ENCODE peak calls at places on chromosomes 13 and 19, in seven cellular contexts. One of them, this sample, is unnamed.

GRCh38 chr19:40567750-40568494 is 8.8 kb upstream of the SHKBP1 start:
- DNase-seq in neural progenitor cell: peak; percentile 63
- DNase-seq in iris pigment epithelial cell: no peak
- DNase-seq in Daoy: no peak
- DNase-seq in CD8-positive, alpha-beta memory T cell: no peak
- DNase-seq in HEK293T: no peak
- DNase-seq in endothelial cell: no peak
- DNase-seq in this sample: no peak

GRCh38 chr13:39603424-39603947 is 493 bp upstream of the LHFPL6 start:
- DNase-seq in neural progenitor cell: peak; percentile 29
- DNase-seq in iris pigment epithelial cell: peak; percentile 34
- DNase-seq in Daoy: peak; percentile 17
- DNase-seq in CD8-positive, alpha-beta memory T cell: no peak
- DNase-seq in HEK293T: no peak
- DNase-seq in endothelial cell: peak; percentile 20
- DNase-seq in this sample: peak; percentile 88

GRCh38 chr19:32165750-32166149 is 179.7 kb upstream of the ZNF507 start:
- DNase-seq in neural progenitor cell: no peak
- DNase-seq in iris pigment epithelial cell: no peak
- DNase-seq in Daoy: no peak
- DNase-seq in CD8-positive, alpha-beta memory T cell: no peak
- DNase-seq in HEK293T: no peak
- DNase-seq in endothelial cell: no peak
- DNase-seq in this sample: no peak

GRCh38 chr13:78137404-78138142 is 218.9 kb upstream of the EDNRB start:
- DNase-seq in neural progenitor cell: peak; percentile 84
- DNase-seq in iris pigment epithelial cell: peak; percentile 62
- DNase-seq in Daoy: peak; percentile 47
- DNase-seq in CD8-positive, alpha-beta memory T cell: no peak
- DNase-seq in HEK293T: peak; percentile 83
- DNase-seq in endothelial cell: peak; percentile 42
- DNase-seq in this sample: peak; percentile 69

GRCh38 chr19:36750066-36750691 is 22.4 kb downstream of the ZNF850 start:
- DNase-seq in neural progenitor cell: no peak
- DNase-seq in iris pigment epithelial cell: no peak
- DNase-seq in Daoy: no peak
- DNase-seq in CD8-positive, alpha-beta memory T cell: no peak
- DNase-seq in HEK293T: no peak
- DNase-seq in endothelial cell: no peak
- DNase-seq in this sample: no peak

GRCh38 chr19:35718345-35719041 is 690 bp downstream of the KMT2B start:
- DNase-seq in neural progenitor cell: no peak
- DNase-seq in iris pigment epithelial cell: peak; percentile 21
- DNase-seq in Daoy: peak; percentile 37
- DNase-seq in CD8-positive, alpha-beta memory T cell: peak; percentile 66
- DNase-seq in HEK293T: peak; percentile 30
- DNase-seq in endothelial cell: peak; percentile 45
- DNase-seq in this sample: peak; percentile 56

GRCh38 chr13:108917581-108917980 is 288.2 kb downstream of the MYO16 start:
- DNase-seq in neural progenitor cell: no peak
- DNase-seq in iris pigment epithelial cell: peak; percentile 83
- DNase-seq in Daoy: no peak
- DNase-seq in CD8-positive, alpha-beta memory T cell: no peak
- DNase-seq in HEK293T: no peak
- DNase-seq in endothelial cell: no peak
- DNase-seq in this sample: no peak

GRCh38 chr13:110528911-110529310 is 32.6 kb downstream of the RAB20 start:
- DNase-seq in neural progenitor cell: no peak
- DNase-seq in iris pigment epithelial cell: no peak
- DNase-seq in Daoy: no peak
- DNase-seq in CD8-positive, alpha-beta memory T cell: no peak
- DNase-seq in HEK293T: no peak
- DNase-seq in endothelial cell: no peak
- DNase-seq in this sample: peak; percentile 69

GRCh38 chr19:49339364-49340068 is 4.3 kb downstream of the CD37 start:
- DNase-seq in neural progenitor cell: peak; percentile 97
- DNase-seq in iris pigment epithelial cell: peak; percentile 95
- DNase-seq in Daoy: peak; percentile 91
- DNase-seq in CD8-positive, alpha-beta memory T cell: no peak
- DNase-seq in HEK293T: no peak
- DNase-seq in endothelial cell: peak; percentile 73
- DNase-seq in this sample: no peak

GRCh38 chr19:13156968-13157882 is 7.0 kb downstream of the IER2 start:
- DNase-seq in neural progenitor cell: no peak
- DNase-seq in iris pigment epithelial cell: peak; percentile 41
- DNase-seq in Daoy: no peak
- DNase-seq in CD8-positive, alpha-beta memory T cell: no peak
- DNase-seq in HEK293T: no peak
- DNase-seq in endothelial cell: no peak
- DNase-seq in this sample: no peak

GRCh38 chr13:100100115-100100879 is 11.4 kb downstream of the PCCA start:
- DNase-seq in neural progenitor cell: no peak
- DNase-seq in iris pigment epithelial cell: peak; percentile 90
- DNase-seq in Daoy: peak; percentile 43
- DNase-seq in CD8-positive, alpha-beta memory T cell: no peak
- DNase-seq in HEK293T: no peak
- DNase-seq in endothelial cell: no peak
- DNase-seq in this sample: no peak

GRCh38 chr13:38421590-38422560 is 72.2 kb downstream of the UFM1 start:
- DNase-seq in neural progenitor cell: no peak
- DNase-seq in iris pigment epithelial cell: peak; percentile 90
- DNase-seq in Daoy: no peak
- DNase-seq in CD8-positive, alpha-beta memory T cell: no peak
- DNase-seq in HEK293T: no peak
- DNase-seq in endothelial cell: no peak
- DNase-seq in this sample: peak; percentile 24

GRCh38 chr19:35295792-35296462 is 4.0 kb downstream of the MAG start:
- DNase-seq in neural progenitor cell: no peak
- DNase-seq in iris pigment epithelial cell: no peak
- DNase-seq in Daoy: no peak
- DNase-seq in CD8-positive, alpha-beta memory T cell: peak; percentile 58
- DNase-seq in HEK293T: no peak
- DNase-seq in endothelial cell: no peak
- DNase-seq in this sample: no peak

GRCh38 chr13:82088781-82089180 is 1747.9 kb upstream of the SPRY2 start:
- DNase-seq in neural progenitor cell: no peak
- DNase-seq in iris pigment epithelial cell: peak; percentile 24
- DNase-seq in Daoy: no peak
- DNase-seq in CD8-positive, alpha-beta memory T cell: no peak
- DNase-seq in HEK293T: no peak
- DNase-seq in endothelial cell: no peak
- DNase-seq in this sample: no peak

GRCh38 chr13:92317066-92317465 is 909.5 kb upstream of the GPC6 start:
- DNase-seq in neural progenitor cell: no peak
- DNase-seq in iris pigment epithelial cell: peak; percentile 35
- DNase-seq in Daoy: no peak
- DNase-seq in CD8-positive, alpha-beta memory T cell: no peak
- DNase-seq in HEK293T: no peak
- DNase-seq in endothelial cell: no peak
- DNase-seq in this sample: no peak

GRCh38 chr19:54674021-54674617 is 11.3 kb downstream of the LILRB4 start:
- DNase-seq in neural progenitor cell: peak; percentile 55
- DNase-seq in iris pigment epithelial cell: peak; percentile 23
- DNase-seq in Daoy: peak; percentile 36
- DNase-seq in CD8-positive, alpha-beta memory T cell: no peak
- DNase-seq in HEK293T: no peak
- DNase-seq in endothelial cell: no peak
- DNase-seq in this sample: peak; percentile 63

GRCh38 chr13:27172495-27172842 is 858 bp upstream of the USP12 start:
- DNase-seq in neural progenitor cell: no peak
- DNase-seq in iris pigment epithelial cell: peak; percentile 67
- DNase-seq in Daoy: peak; percentile 31
- DNase-seq in CD8-positive, alpha-beta memory T cell: no peak
- DNase-seq in HEK293T: no peak
- DNase-seq in endothelial cell: no peak
- DNase-seq in this sample: no peak

GRCh38 chr13:111031531-111031961 is 83.6 kb upstream of the ARHGEF7 start:
- DNase-seq in neural progenitor cell: no peak
- DNase-seq in iris pigment epithelial cell: peak; percentile 85
- DNase-seq in Daoy: peak; percentile 69
- DNase-seq in CD8-positive, alpha-beta memory T cell: no peak
- DNase-seq in HEK293T: no peak
- DNase-seq in endothelial cell: no peak
- DNase-seq in this sample: peak; percentile 78

GRCh38 chr13:66344770-66345367 is 885.3 kb downstream of the PCDH9 start:
- DNase-seq in neural progenitor cell: peak; percentile 31
- DNase-seq in iris pigment epithelial cell: no peak
- DNase-seq in Daoy: no peak
- DNase-seq in CD8-positive, alpha-beta memory T cell: no peak
- DNase-seq in HEK293T: no peak
- DNase-seq in endothelial cell: no peak
- DNase-seq in this sample: no peak

GRCh38 chr19:31586282-31586681 is 237.0 kb upstream of the TSHZ3 start:
- DNase-seq in neural progenitor cell: no peak
- DNase-seq in iris pigment epithelial cell: peak; percentile 10
- DNase-seq in Daoy: peak; percentile 62
- DNase-seq in CD8-positive, alpha-beta memory T cell: no peak
- DNase-seq in HEK293T: no peak
- DNase-seq in endothelial cell: no peak
- DNase-seq in this sample: peak; percentile 42

GRCh38 chr19:45254044-45254531 is 3.0 kb downstream of the MARK4 start:
- DNase-seq in neural progenitor cell: no peak
- DNase-seq in iris pigment epithelial cell: no peak
- DNase-seq in Daoy: no peak
- DNase-seq in CD8-positive, alpha-beta memory T cell: no peak
- DNase-seq in HEK293T: no peak
- DNase-seq in endothelial cell: no peak
- DNase-seq in this sample: no peak

GRCh38 chr13:71712988-71713653 is 153.9 kb downstream of the DACH1 start:
- DNase-seq in neural progenitor cell: peak; percentile 17
- DNase-seq in iris pigment epithelial cell: peak; percentile 69
- DNase-seq in Daoy: no peak
- DNase-seq in CD8-positive, alpha-beta memory T cell: no peak
- DNase-seq in HEK293T: peak; percentile 83
- DNase-seq in endothelial cell: peak; percentile 31
- DNase-seq in this sample: peak; percentile 69

GRCh38 chr13:26495749-26496148 is 61.7 kb upstream of the WASF3 start:
- DNase-seq in neural progenitor cell: no peak
- DNase-seq in iris pigment epithelial cell: no peak
- DNase-seq in Daoy: no peak
- DNase-seq in CD8-positive, alpha-beta memory T cell: no peak
- DNase-seq in HEK293T: no peak
- DNase-seq in endothelial cell: no peak
- DNase-seq in this sample: no peak

GRCh38 chr19:29378126-29378525 is 147.7 kb upstream of the VSTM2B start:
- DNase-seq in neural progenitor cell: no peak
- DNase-seq in iris pigment epithelial cell: no peak
- DNase-seq in Daoy: no peak
- DNase-seq in CD8-positive, alpha-beta memory T cell: no peak
- DNase-seq in HEK293T: no peak
- DNase-seq in endothelial cell: no peak
- DNase-seq in this sample: no peak

GRCh38 chr13:39047560-39047959 is 9.3 kb downstream of the NHLRC3 start:
- DNase-seq in neural progenitor cell: peak; percentile 42
- DNase-seq in iris pigment epithelial cell: peak; percentile 18
- DNase-seq in Daoy: no peak
- DNase-seq in CD8-positive, alpha-beta memory T cell: no peak
- DNase-seq in HEK293T: peak; percentile 23
- DNase-seq in endothelial cell: peak; percentile 19
- DNase-seq in this sample: no peak

GRCh38 chr19:9039728-9040127 is 29.5 kb upstream of the MUC16 start:
- DNase-seq in neural progenitor cell: no peak
- DNase-seq in iris pigment epithelial cell: no peak
- DNase-seq in Daoy: no peak
- DNase-seq in CD8-positive, alpha-beta memory T cell: no peak
- DNase-seq in HEK293T: no peak
- DNase-seq in endothelial cell: no peak
- DNase-seq in this sample: no peak

This sample was measured in SJCRH30.